ENCODE peak calls at places on chromosomes 5 and 9, in seven cellular contexts. J is A549; G is cardiac muscle cell; N is MM.1S; S is esophagus squamous epithelium; C is tibial artery; L is CD8-positive, alpha-beta T cell. V is an unnamed sample. For H3K4me1, the result is how much of the 10 kb centered on the place peaks cover.

GRCh38 chr9:36316629-36317317 is 58.5 kb upstream of the GNE start:
- DNase-seq in J (no peak), G (no peak), N (no peak), C (no peak), L (no peak), S (no peak), V (no peak)

GRCh38 chr9:13279284-13280162 is at the start of gene MPDZ:
- DNase-seq in J (peak), C (peak), G (peak), S (no peak), N (no peak), L (no peak), V (peak)

GRCh38 chr5:56585973-56586740 is 229.2 kb upstream of the MAP3K1 start:
- DNase-seq in J (no peak), L (no peak), N (no peak), G (peak), S (no peak), C (peak), V (peak)

GRCh38 chr5:172312286-172312685 is 28.7 kb upstream of the UBTD2 start:
- DNase-seq in J (no peak), N (no peak), G (no peak), S (no peak), L (no peak), C (no peak), V (no peak)

GRCh38 chr9:111078391-111079038 is 40.2 kb upstream of the LPAR1 start:
- DNase-seq in J (no peak), G (no peak), S (no peak), C (no peak), N (no peak), L (no peak), V (no peak)

GRCh38 chr5:79263290-79263689 is 27.4 kb downstream of the JMY start:
- DNase-seq in S (no peak), G (no peak), L (no peak), C (no peak), J (no peak), N (no peak), V (no peak)

GRCh38 chr9:8101607-8102006 is 302.0 kb upstream of the DMAC1 start:
- DNase-seq in L (no peak), N (no peak), G (no peak), C (no peak), S (no peak), J (no peak), V (no peak)

GRCh38 chr5:135012033-135012588 is 21.9 kb downstream of the PITX1 start:
- DNase-seq in J (no peak), G (no peak), L (no peak), N (no peak), S (no peak), C (no peak), V (no peak)

GRCh38 chr9:117224676-117225075 is 190.2 kb downstream of the ASTN2 start:
- DNase-seq in J (no peak), L (no peak), N (no peak), S (no peak), C (no peak), G (no peak), V (no peak)

GRCh38 chr5:33153891-33154290 is 286.9 kb upstream of the TARS1 start:
- DNase-seq in G (no peak), L (no peak), S (no peak), J (no peak), C (no peak), N (no peak), V (no peak)

GRCh38 chr9:29773676-29774075 is 2200.4 kb upstream of the C9orf72 start:
- DNase-seq in C (no peak), S (no peak), G (no peak), L (no peak), J (no peak), N (no peak), V (no peak)

GRCh38 chr5:169442354-169443248 is 141.0 kb upstream of the SPDL1 start:
- DNase-seq in N (no peak), L (no peak), C (no peak), J (no peak), S (no peak), G (no peak), V (no peak)

GRCh38 chr9:127021664-127022337 is 100.6 kb downstream of the ANGPTL2 start:
- DNase-seq in C (peak), L (no peak), J (no peak), N (no peak), S (no peak), G (peak), V (peak)

GRCh38 chr9:12289711-12290110 is 403.5 kb upstream of the TYRP1 start:
- DNase-seq in S (no peak), G (no peak), J (no peak), N (no peak), C (no peak), L (no peak), V (no peak)

GRCh38 chr5:137304227-137304874 is 194.8 kb downstream of the SPOCK1 start:
- DNase-seq in N (no peak), G (no peak), L (no peak), J (no peak), S (no peak), C (no peak), V (peak)

GRCh38 chr5:111737716-111738115 is 19.3 kb downstream of the NREP start:
- DNase-seq in S (no peak), G (no peak), C (no peak), L (no peak), J (no peak), N (no peak), V (no peak)

GRCh38 chr5:16461782-16462181 is 3.8 kb downstream of the ZNF622 start:
- DNase-seq in S (no peak), J (no peak), L (no peak), C (no peak), N (no peak), G (no peak), V (no peak)

GRCh38 chr5:26894719-26895263 is 143.6 kb downstream of the CDH9 start:
- DNase-seq in S (no peak), N (no peak), J (no peak), G (no peak), L (no peak), C (no peak), V (no peak)

GRCh38 chr5:142617416-142617815 is 68.5 kb downstream of the FGF1 start:
- DNase-seq in L (no peak), S (no peak), J (no peak), C (no peak), G (no peak), N (peak), V (no peak)

GRCh38 chr5:19891658-19892057 is 96.3 kb downstream of the CDH18 start:
- DNase-seq in C (no peak), G (no peak), S (no peak), J (no peak), N (no peak), L (no peak), V (no peak)

GRCh38 chr9:96249746-96250145 is 52.2 kb downstream of the HSD17B3 start:
- DNase-seq in L (no peak), S (no peak), N (no peak), G (no peak), C (no peak), J (no peak), V (no peak)

GRCh38 chr9:25654417-25654816 is 23.8 kb downstream of the TUSC1 start:
- DNase-seq in C (no peak), N (no peak), L (no peak), S (no peak), J (no peak), G (no peak), V (no peak)

GRCh38 chr9:134216961-134217360 is 52.6 kb upstream of the RNU6ATAC start:
- DNase-seq in S (no peak), L (no peak), C (no peak), J (no peak), N (no peak), G (no peak), V (no peak)

GRCh38 chr9:129803679-129804065 is 688 bp downstream of the TOR1B start:
- DNase-seq in C (no peak), J (no peak), L (no peak), S (no peak), G (no peak), N (no peak), V (no peak)

GRCh38 chr9:1939926-1940368 is 75.2 kb upstream of the SMARCA2 start:
- DNase-seq in L (peak), S (no peak), C (no peak), N (peak), G (peak), J (peak), V (no peak)

GRCh38 chr5:61183538-61183937 is 21.3 kb upstream of the SMIM15 start:
- DNase-seq in G (no peak), L (no peak), N (no peak), C (no peak), J (no peak), S (no peak), V (no peak)

GRCh38 chr5:124065508-124065907 is 553.5 kb downstream of the CSNK1G3 start:
- DNase-seq in J (no peak), L (no peak), N (no peak), S (no peak), C (no peak), G (no peak), V (no peak)
- TF ChIP-seq CTCF in J (no peak), L (no peak), N (no peak), S (no peak), C (no peak), G (no peak), V (no peak)

GRCh38 chr5:43634621-43635020 is 31.6 kb downstream of the NNT start:
- DNase-seq in N (no peak), L (no peak), S (no peak), J (no peak), C (no peak), G (no peak), V (no peak)
- H3K4me1 ChIP-seq in N (under half), L (under half), S (under half), J (under half), C (half or more), G (under half), V (under half)

DNA sequence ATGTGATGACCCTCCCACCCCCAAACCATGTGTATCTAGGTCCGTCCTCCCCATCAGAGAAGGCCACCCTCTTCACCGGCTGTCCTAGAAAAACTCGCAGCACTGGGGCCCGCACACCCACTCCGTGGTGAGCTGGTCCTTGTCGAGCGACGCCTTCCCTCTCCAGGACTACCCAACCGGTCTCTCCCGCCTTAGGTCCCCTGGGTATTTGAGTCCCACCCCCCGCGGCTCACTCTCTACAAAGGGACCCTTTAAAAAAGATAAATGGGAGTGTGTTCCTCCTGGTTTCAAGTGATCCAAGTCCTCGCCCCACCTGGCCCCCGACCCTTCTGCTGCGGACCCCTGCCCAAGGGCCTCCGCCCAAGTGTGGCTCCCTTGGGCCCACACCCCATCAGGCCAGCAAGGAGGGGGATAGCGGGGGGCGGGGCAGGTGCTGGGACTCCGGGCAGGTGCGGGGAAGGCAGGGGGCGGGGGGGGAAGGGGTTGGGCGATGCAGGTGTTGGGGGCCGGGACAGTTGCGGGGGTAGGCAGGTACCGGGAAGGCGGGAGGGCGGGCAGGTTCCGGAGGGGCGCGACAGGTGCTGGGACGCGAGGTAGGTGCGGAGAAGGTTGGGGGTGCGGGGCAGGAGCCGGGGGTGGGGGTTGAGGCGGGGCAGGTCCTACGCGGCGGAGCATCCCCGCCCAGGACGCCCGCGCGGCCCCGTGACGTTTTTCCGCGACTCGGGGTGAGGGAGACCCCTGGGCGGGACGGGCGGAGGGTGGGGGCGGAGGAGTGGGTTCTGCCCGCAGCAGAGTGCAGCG is 941 bp upstream of the ARRDC1 start:
- DNase-seq in J (no peak), G (peak), N (no peak), C (peak), L (no peak), S (no peak), V (no peak)
- H3K4me3 ChIP-seq in J (peak), G (peak), N (no peak), C (peak), L (no peak), S (peak), V (no peak)

DNA sequence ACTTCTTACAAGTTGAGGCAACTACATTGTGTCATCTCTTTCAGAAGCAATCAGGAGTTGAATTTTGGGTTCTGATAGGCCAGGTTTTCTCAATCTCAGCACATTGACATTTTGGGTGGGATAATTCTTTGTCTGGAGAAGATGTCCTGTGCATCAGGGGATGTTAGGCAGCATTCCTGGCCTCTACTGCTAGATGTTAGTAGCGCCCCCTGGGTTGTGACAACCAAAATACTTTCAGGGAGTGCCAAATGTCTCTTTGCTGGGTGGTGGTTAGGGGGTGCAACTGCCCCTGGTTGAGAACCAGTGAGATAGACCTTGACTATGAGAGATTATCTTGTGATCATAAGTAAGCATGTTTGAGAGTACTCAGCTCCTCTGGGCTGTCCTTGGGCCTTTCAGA is 164.3 kb upstream of the KLF9 start:
- DNase-seq in G (no peak), C (no peak), S (no peak), N (no peak), L (peak), J (no peak), V (no peak)
- TF ChIP-seq CTCF in G (no peak), C (no peak), S (no peak), N (peak), L (no peak), J (no peak), V (no peak)

GRCh38 chr5:140564196-140565023 is at the start of the genes APBB3 and SLC35A4:
- DNase-seq in N (peak), S (peak), J (peak), L (peak), C (peak), G (peak), V (peak)
- H3K4me1 ChIP-seq in N (under half), S (under half), J (under half), L (under half), C (half or more), G (under half), V (under half)

DNA sequence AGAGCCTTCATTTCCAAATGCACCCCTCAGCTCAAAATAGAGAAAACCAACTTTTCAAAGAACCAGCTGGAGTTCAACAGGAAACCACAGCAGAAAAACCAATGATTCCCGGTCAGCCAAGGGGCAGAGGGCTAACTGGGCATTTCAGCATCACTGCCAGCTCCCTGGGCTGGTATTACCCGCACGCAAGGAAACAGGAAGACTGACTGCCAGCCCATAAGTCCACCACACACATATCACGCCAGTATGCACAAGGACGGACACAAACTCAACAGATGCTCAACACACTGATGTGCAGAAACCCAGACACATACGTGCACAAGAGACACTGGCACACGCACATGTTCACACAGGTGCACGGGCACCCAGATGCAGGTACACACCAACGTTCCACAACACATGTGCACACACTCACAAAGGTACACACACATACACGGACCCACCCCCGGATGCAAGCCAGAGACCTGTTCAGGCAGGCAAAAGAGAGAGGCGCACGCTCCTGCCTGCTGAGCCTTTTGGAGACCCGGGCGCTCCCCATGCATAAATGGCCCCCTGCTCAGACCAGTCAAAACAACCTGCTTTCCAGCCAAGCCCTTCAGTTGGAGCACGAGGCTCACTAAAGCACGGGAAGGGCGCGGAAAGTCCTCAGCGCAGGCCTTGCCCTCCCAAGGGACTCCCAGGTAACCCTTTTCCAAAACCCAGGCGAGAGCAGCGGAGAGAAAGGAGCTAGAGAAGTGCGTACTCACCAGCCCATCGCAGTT is 2.1 kb downstream of the ADAMTS2 start:
- DNase-seq in J (no peak), G (no peak), S (no peak), N (no peak), L (no peak), C (no peak), V (no peak)
- H3K4me3 ChIP-seq in J (no peak), G (peak), S (peak), N (no peak), L (no peak), C (peak), V (peak)

DNA sequence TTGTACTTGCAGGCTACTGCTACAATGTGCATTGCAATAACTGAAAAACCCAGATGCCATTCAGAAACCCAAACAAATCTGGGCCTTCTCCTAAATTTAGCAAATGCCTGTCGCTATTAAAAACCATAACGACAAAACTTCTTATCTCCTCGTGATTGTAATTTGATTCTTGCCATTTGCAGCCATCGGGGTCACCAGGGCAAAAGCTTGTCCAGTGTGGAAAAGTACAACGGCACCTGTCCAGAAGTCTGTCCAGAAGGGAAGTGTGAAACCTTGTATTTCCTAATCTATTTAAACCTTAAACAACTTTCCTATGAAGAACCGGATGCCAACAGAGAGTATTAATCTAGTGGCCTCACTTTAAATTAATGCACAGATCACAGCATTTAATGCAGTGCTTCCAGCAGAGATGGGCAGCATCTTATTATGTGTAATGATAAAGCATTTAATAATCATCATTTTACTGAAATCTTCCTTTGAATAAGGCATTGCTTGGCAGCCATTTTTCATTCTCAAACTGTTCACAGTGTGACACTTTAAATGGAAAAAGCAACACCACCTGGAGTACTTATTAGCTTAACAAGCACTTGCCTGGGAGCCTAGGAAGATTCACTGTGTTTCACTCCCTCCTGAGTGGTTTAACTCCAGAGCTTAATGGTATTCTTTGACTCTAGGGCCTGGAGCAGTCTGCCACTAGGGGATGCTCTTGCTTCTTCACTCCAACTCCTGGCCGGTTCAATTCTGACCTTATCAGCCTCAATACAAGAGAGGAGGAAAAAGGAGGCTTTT is 4.9 kb upstream of the C7 start:
- DNase-seq in G (peak), J (peak), S (no peak), L (no peak), N (peak), C (peak), V (peak)
- TF ChIP-seq CTCF in G (peak), J (peak), S (peak), L (peak), N (peak), C (peak), V (peak)

DNA sequence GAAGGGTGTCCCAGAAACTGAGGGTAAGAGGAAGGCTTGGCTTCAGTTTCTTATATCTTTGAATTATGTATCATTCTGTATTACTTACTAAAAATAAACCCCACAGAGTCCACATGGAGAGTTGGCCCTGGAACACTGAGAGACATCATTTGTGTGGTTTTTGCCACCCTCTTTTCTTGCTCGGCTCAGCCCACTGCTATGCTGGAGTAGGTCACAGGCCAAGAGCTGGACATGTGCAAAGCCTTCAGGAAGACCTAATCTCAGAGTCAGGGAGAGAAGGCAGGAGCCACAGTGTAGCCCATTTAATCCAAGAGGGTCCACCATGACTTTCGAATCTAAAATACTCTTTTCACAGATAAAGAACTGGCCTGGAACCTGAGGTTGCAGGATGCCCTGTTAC is 47.5 kb downstream of the MAMDC2 start:
- DNase-seq in L (no peak), G (no peak), N (no peak), S (no peak), C (no peak), J (no peak), V (no peak)
- H3K4me1 ChIP-seq in L (under half), G (under half), N (under half), S (under half), C (under half), J (under half), V (under half)

DNA sequence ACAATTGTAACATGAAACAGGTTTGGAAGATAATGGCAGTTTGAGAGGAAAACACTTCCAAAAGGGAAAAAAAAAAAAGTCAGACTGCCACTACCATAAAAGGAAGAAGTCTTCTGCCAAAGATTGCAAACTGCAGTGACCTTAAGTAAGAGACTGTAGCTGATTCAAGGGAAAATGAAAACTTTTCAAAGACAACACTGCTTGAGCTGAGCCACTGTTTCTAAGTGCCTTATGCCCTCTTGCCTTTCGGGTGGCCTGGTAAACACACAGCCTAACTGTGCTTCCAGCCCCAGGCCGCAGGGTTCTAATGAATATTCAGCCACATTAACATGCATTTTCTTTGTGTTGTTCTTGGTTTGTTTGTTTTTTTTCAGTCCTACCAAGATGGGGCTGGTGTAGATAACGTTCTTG is 354.6 kb downstream of the BNC2 start:
- DNase-seq in S (no peak), N (no peak), G (peak), J (no peak), L (no peak), C (no peak), V (no peak)
- H3K4me3 ChIP-seq in S (no peak), N (no peak), G (no peak), J (no peak), L (no peak), C (no peak), V (no peak)